ENCODE peak calls at places on chromosomes 12 and 14, in nine cellular contexts. One of them, this sample, is unnamed.

GRCh38 chr12:85468356-85469157 is 188.5 kb downstream of the ALX1 start:
- DNase-seq in NCI-H146: peak; percentile 79
- DNase-seq in lower lobe of right lung: peak; percentile 51
- DNase-seq in iPS-NIHi11: peak; percentile 56
- DNase-seq in progenitor cell of endocrine pancreas: no peak
- DNase-seq in breast epithelium: peak; percentile 20
- DNase-seq in NCI-H1436 treated with DMSO at 0.1 percent for 48 hours: no peak
- DNase-seq in memory B cell: no peak
- DNase-seq in neural crest cell: peak; percentile 50
- DNase-seq in this sample: peak; percentile 22

GRCh38 chr12:27524839-27525238 is 833 bp downstream of the PPFIBP1 start:
- DNase-seq in memory B cell: no peak
- DNase-seq in progenitor cell of endocrine pancreas: no peak
- DNase-seq in neural crest cell: no peak
- DNase-seq in lower lobe of right lung: no peak
- DNase-seq in iPS-NIHi11: no peak
- DNase-seq in NCI-H1436 treated with DMSO at 0.1 percent for 48 hours: no peak
- DNase-seq in NCI-H146: peak; percentile 21
- DNase-seq in breast epithelium: peak; percentile 25
- DNase-seq in this sample: no peak

GRCh38 chr14:70515796-70516195 is 19.0 kb downstream of the ADAM20 start:
- DNase-seq in breast epithelium: no peak
- DNase-seq in memory B cell: no peak
- DNase-seq in NCI-H1436 treated with DMSO at 0.1 percent for 48 hours: no peak
- DNase-seq in iPS-NIHi11: no peak
- DNase-seq in progenitor cell of endocrine pancreas: no peak
- DNase-seq in neural crest cell: no peak
- DNase-seq in lower lobe of right lung: no peak
- DNase-seq in NCI-H146: no peak
- DNase-seq in this sample: no peak

GRCh38 chr14:81427348-81428058 is 27.4 kb upstream of the STON2 start:
- DNase-seq in NCI-H1436 treated with DMSO at 0.1 percent for 48 hours: no peak
- DNase-seq in neural crest cell: no peak
- DNase-seq in breast epithelium: no peak
- DNase-seq in iPS-NIHi11: peak; percentile 53
- DNase-seq in progenitor cell of endocrine pancreas: no peak
- DNase-seq in lower lobe of right lung: peak; percentile 48
- DNase-seq in NCI-H146: peak; percentile 49
- DNase-seq in memory B cell: no peak
- DNase-seq in this sample: no peak

GRCh38 chr14:68767248-68767645 is 25.6 kb downstream of the ZFP36L1 start:
- DNase-seq in progenitor cell of endocrine pancreas: no peak
- DNase-seq in NCI-H146: no peak
- DNase-seq in neural crest cell: no peak
- DNase-seq in lower lobe of right lung: no peak
- DNase-seq in iPS-NIHi11: no peak
- DNase-seq in NCI-H1436 treated with DMSO at 0.1 percent for 48 hours: no peak
- DNase-seq in breast epithelium: no peak
- DNase-seq in memory B cell: no peak
- DNase-seq in this sample: no peak

GRCh38 chr12:81400024-81400423 is 322.1 kb downstream of the ACSS3 start:
- DNase-seq in NCI-H146: no peak
- DNase-seq in lower lobe of right lung: no peak
- DNase-seq in iPS-NIHi11: no peak
- DNase-seq in memory B cell: no peak
- DNase-seq in NCI-H1436 treated with DMSO at 0.1 percent for 48 hours: no peak
- DNase-seq in progenitor cell of endocrine pancreas: no peak
- DNase-seq in breast epithelium: no peak
- DNase-seq in neural crest cell: no peak
- DNase-seq in this sample: no peak

GRCh38 chr14:50719911-50720759 is 52.0 kb upstream of the SAV1 start:
- DNase-seq in NCI-H146: no peak
- DNase-seq in progenitor cell of endocrine pancreas: no peak
- DNase-seq in NCI-H1436 treated with DMSO at 0.1 percent for 48 hours: no peak
- DNase-seq in lower lobe of right lung: no peak
- DNase-seq in neural crest cell: no peak
- DNase-seq in iPS-NIHi11: no peak
- DNase-seq in breast epithelium: no peak
- DNase-seq in memory B cell: no peak
- DNase-seq in this sample: no peak

GRCh38 chr12:103833891-103834290 is 7.1 kb downstream of the NT5DC3 start:
- DNase-seq in NCI-H1436 treated with DMSO at 0.1 percent for 48 hours: no peak
- DNase-seq in lower lobe of right lung: no peak
- DNase-seq in neural crest cell: no peak
- DNase-seq in progenitor cell of endocrine pancreas: no peak
- DNase-seq in memory B cell: no peak
- DNase-seq in iPS-NIHi11: peak; percentile 40
- DNase-seq in breast epithelium: no peak
- DNase-seq in NCI-H146: peak; percentile 2
- DNase-seq in this sample: no peak

GRCh38 chr12:122081697-122082221 is 3.2 kb downstream of the MLXIP start:
- DNase-seq in NCI-H146: no peak
- DNase-seq in iPS-NIHi11: no peak
- DNase-seq in neural crest cell: no peak
- DNase-seq in breast epithelium: no peak
- DNase-seq in memory B cell: no peak
- DNase-seq in lower lobe of right lung: no peak
- DNase-seq in NCI-H1436 treated with DMSO at 0.1 percent for 48 hours: no peak
- DNase-seq in progenitor cell of endocrine pancreas: no peak
- DNase-seq in this sample: no peak

GRCh38 chr14:70714055-70714550 is 72.4 kb downstream of the TTC9 start:
- DNase-seq in neural crest cell: peak; percentile 67
- DNase-seq in lower lobe of right lung: no peak
- DNase-seq in NCI-H1436 treated with DMSO at 0.1 percent for 48 hours: no peak
- DNase-seq in iPS-NIHi11: peak; percentile 59
- DNase-seq in progenitor cell of endocrine pancreas: peak; percentile 34
- DNase-seq in NCI-H146: peak; percentile 61
- DNase-seq in memory B cell: peak; percentile 59
- DNase-seq in breast epithelium: no peak
- DNase-seq in this sample: peak; percentile 68

GRCh38 chr12:51421266-51421884 is 3.3 kb upstream of the SLC4A8 start:
- DNase-seq in iPS-NIHi11: peak; percentile 73
- DNase-seq in NCI-H146: peak; percentile 80
- DNase-seq in neural crest cell: peak; percentile 59
- DNase-seq in NCI-H1436 treated with DMSO at 0.1 percent for 48 hours: no peak
- DNase-seq in lower lobe of right lung: no peak
- DNase-seq in memory B cell: no peak
- DNase-seq in progenitor cell of endocrine pancreas: peak; percentile 52
- DNase-seq in breast epithelium: peak; percentile 24
- DNase-seq in this sample: peak; percentile 12

GRCh38 chr12:23950775-23951391 is 1.4 kb upstream of the SOX5 start:
- DNase-seq in breast epithelium: no peak
- DNase-seq in iPS-NIHi11: peak; percentile 15
- DNase-seq in progenitor cell of endocrine pancreas: peak; percentile 22
- DNase-seq in NCI-H146: peak; percentile 86
- DNase-seq in NCI-H1436 treated with DMSO at 0.1 percent for 48 hours: no peak
- DNase-seq in lower lobe of right lung: no peak
- DNase-seq in neural crest cell: peak; percentile 45
- DNase-seq in memory B cell: no peak
- DNase-seq in this sample: peak; percentile 60

GRCh38 chr12:95282266-95282665 is 64.7 kb downstream of the VEZT start:
- DNase-seq in progenitor cell of endocrine pancreas: no peak
- DNase-seq in NCI-H1436 treated with DMSO at 0.1 percent for 48 hours: no peak
- DNase-seq in neural crest cell: no peak
- DNase-seq in iPS-NIHi11: no peak
- DNase-seq in NCI-H146: no peak
- DNase-seq in lower lobe of right lung: no peak
- DNase-seq in memory B cell: no peak
- DNase-seq in breast epithelium: no peak
- DNase-seq in this sample: no peak

GRCh38 chr12:77888611-77889010 is 57.9 kb downstream of the NAV3 start:
- DNase-seq in NCI-H146: no peak
- DNase-seq in NCI-H1436 treated with DMSO at 0.1 percent for 48 hours: no peak
- DNase-seq in neural crest cell: no peak
- DNase-seq in progenitor cell of endocrine pancreas: no peak
- DNase-seq in iPS-NIHi11: no peak
- DNase-seq in breast epithelium: no peak
- DNase-seq in lower lobe of right lung: no peak
- DNase-seq in memory B cell: no peak
- DNase-seq in this sample: no peak

GRCh38 chr14:21093769-21094681 is 4.4 kb downstream of the ZNF219 start:
- DNase-seq in memory B cell: no peak
- DNase-seq in neural crest cell: peak; percentile 65
- DNase-seq in lower lobe of right lung: no peak
- DNase-seq in iPS-NIHi11: no peak
- DNase-seq in NCI-H1436 treated with DMSO at 0.1 percent for 48 hours: no peak
- DNase-seq in NCI-H146: no peak
- DNase-seq in breast epithelium: no peak
- DNase-seq in progenitor cell of endocrine pancreas: no peak
- DNase-seq in this sample: peak; percentile 43

GRCh38 chr12:5912437-5913334 is 32.4 kb downstream of the ANO2 start:
- DNase-seq in lower lobe of right lung: no peak
- DNase-seq in breast epithelium: no peak
- DNase-seq in NCI-H1436 treated with DMSO at 0.1 percent for 48 hours: no peak
- DNase-seq in neural crest cell: peak; percentile 22
- DNase-seq in progenitor cell of endocrine pancreas: no peak
- DNase-seq in iPS-NIHi11: peak; percentile 78
- DNase-seq in NCI-H146: no peak
- DNase-seq in memory B cell: peak; percentile 5
- DNase-seq in this sample: no peak

GRCh38 chr12:120453977-120454376 is 7.7 kb downstream of the GATC start:
- DNase-seq in lower lobe of right lung: no peak
- DNase-seq in neural crest cell: no peak
- DNase-seq in NCI-H146: peak; percentile 10
- DNase-seq in NCI-H1436 treated with DMSO at 0.1 percent for 48 hours: no peak
- DNase-seq in iPS-NIHi11: peak; percentile 59
- DNase-seq in breast epithelium: no peak
- DNase-seq in memory B cell: no peak
- DNase-seq in progenitor cell of endocrine pancreas: no peak
- DNase-seq in this sample: no peak

GRCh38 chr14:30521899-30522736 is 36.8 kb upstream of the G2E3 start:
- DNase-seq in NCI-H146: peak; percentile 63
- DNase-seq in iPS-NIHi11: peak; percentile 26
- DNase-seq in memory B cell: no peak
- DNase-seq in lower lobe of right lung: no peak
- DNase-seq in NCI-H1436 treated with DMSO at 0.1 percent for 48 hours: peak; percentile 48
- DNase-seq in progenitor cell of endocrine pancreas: no peak
- DNase-seq in neural crest cell: no peak
- DNase-seq in breast epithelium: no peak
- DNase-seq in this sample: peak; percentile 42

GRCh38 chr14:22872833-22873520 is 1.4 kb downstream of the LRP10 start:
- DNase-seq in lower lobe of right lung: peak; percentile 40
- DNase-seq in NCI-H1436 treated with DMSO at 0.1 percent for 48 hours: no peak
- DNase-seq in neural crest cell: no peak
- DNase-seq in memory B cell: no peak
- DNase-seq in NCI-H146: no peak
- DNase-seq in progenitor cell of endocrine pancreas: no peak
- DNase-seq in breast epithelium: no peak
- DNase-seq in iPS-NIHi11: no peak
- DNase-seq in this sample: no peak

GRCh38 chr12:15581006-15581405 is 208.2 kb downstream of the EPS8 start:
- DNase-seq in breast epithelium: no peak
- DNase-seq in lower lobe of right lung: no peak
- DNase-seq in NCI-H1436 treated with DMSO at 0.1 percent for 48 hours: no peak
- DNase-seq in memory B cell: no peak
- DNase-seq in NCI-H146: no peak
- DNase-seq in progenitor cell of endocrine pancreas: no peak
- DNase-seq in neural crest cell: no peak
- DNase-seq in iPS-NIHi11: peak; percentile 23
- DNase-seq in this sample: no peak

GRCh38 chr14:66076166-66076565 is 410.0 kb upstream of the CCDC196 start:
- DNase-seq in iPS-NIHi11: no peak
- DNase-seq in NCI-H1436 treated with DMSO at 0.1 percent for 48 hours: no peak
- DNase-seq in lower lobe of right lung: no peak
- DNase-seq in progenitor cell of endocrine pancreas: no peak
- DNase-seq in NCI-H146: no peak
- DNase-seq in memory B cell: no peak
- DNase-seq in neural crest cell: no peak
- DNase-seq in breast epithelium: no peak
- DNase-seq in this sample: no peak

GRCh38 chr12:81080431-81080983 is 2.6 kb downstream of the ACSS3 start:
- DNase-seq in memory B cell: no peak
- DNase-seq in NCI-H1436 treated with DMSO at 0.1 percent for 48 hours: no peak
- DNase-seq in neural crest cell: no peak
- DNase-seq in progenitor cell of endocrine pancreas: no peak
- DNase-seq in breast epithelium: no peak
- DNase-seq in lower lobe of right lung: no peak
- DNase-seq in iPS-NIHi11: no peak
- DNase-seq in NCI-H146: no peak
- DNase-seq in this sample: no peak

GRCh38 chr14:36070056-36071043 is 106.2 kb downstream of the PTCSC3 start:
- DNase-seq in memory B cell: no peak
- DNase-seq in NCI-H146: peak; percentile 74
- DNase-seq in neural crest cell: peak; percentile 65
- DNase-seq in breast epithelium: no peak
- DNase-seq in progenitor cell of endocrine pancreas: peak; percentile 62
- DNase-seq in NCI-H1436 treated with DMSO at 0.1 percent for 48 hours: peak; percentile 21
- DNase-seq in lower lobe of right lung: peak; percentile 78
- DNase-seq in iPS-NIHi11: peak; percentile 70
- DNase-seq in this sample: peak; percentile 79

GRCh38 chr14:77804592-77804991 is 4.7 kb downstream of the ADCK1 start:
- DNase-seq in NCI-H146: peak; percentile 24
- DNase-seq in memory B cell: no peak
- DNase-seq in neural crest cell: no peak
- DNase-seq in breast epithelium: no peak
- DNase-seq in progenitor cell of endocrine pancreas: no peak
- DNase-seq in NCI-H1436 treated with DMSO at 0.1 percent for 48 hours: no peak
- DNase-seq in lower lobe of right lung: no peak
- DNase-seq in iPS-NIHi11: peak; percentile 54
- DNase-seq in this sample: no peak

GRCh38 chr14:32319368-32320049 is 9.6 kb upstream of the AKAP6 start:
- DNase-seq in breast epithelium: no peak
- DNase-seq in iPS-NIHi11: no peak
- DNase-seq in NCI-H146: no peak
- DNase-seq in progenitor cell of endocrine pancreas: no peak
- DNase-seq in neural crest cell: no peak
- DNase-seq in NCI-H1436 treated with DMSO at 0.1 percent for 48 hours: no peak
- DNase-seq in lower lobe of right lung: no peak
- DNase-seq in memory B cell: no peak
- DNase-seq in this sample: no peak

GRCh38 chr12:65082411-65082810 is 38.7 kb downstream of the WIF1 start:
- DNase-seq in neural crest cell: no peak
- DNase-seq in lower lobe of right lung: no peak
- DNase-seq in NCI-H1436 treated with DMSO at 0.1 percent for 48 hours: no peak
- DNase-seq in memory B cell: no peak
- DNase-seq in NCI-H146: no peak
- DNase-seq in breast epithelium: no peak
- DNase-seq in progenitor cell of endocrine pancreas: no peak
- DNase-seq in iPS-NIHi11: no peak
- DNase-seq in this sample: peak; percentile 40

GRCh38 chr12:127107744-127108143 is 1159.2 kb upstream of the TMEM132C start:
- DNase-seq in progenitor cell of endocrine pancreas: no peak
- DNase-seq in lower lobe of right lung: no peak
- DNase-seq in NCI-H1436 treated with DMSO at 0.1 percent for 48 hours: no peak
- DNase-seq in memory B cell: no peak
- DNase-seq in breast epithelium: no peak
- DNase-seq in NCI-H146: no peak
- DNase-seq in iPS-NIHi11: no peak
- DNase-seq in neural crest cell: no peak
- DNase-seq in this sample: no peak

GRCh38 chr12:93989913-93990312 is 158.5 kb upstream of the PLXNC1 start:
- DNase-seq in lower lobe of right lung: no peak
- DNase-seq in NCI-H146: no peak
- DNase-seq in iPS-NIHi11: no peak
- DNase-seq in NCI-H1436 treated with DMSO at 0.1 percent for 48 hours: no peak
- DNase-seq in breast epithelium: no peak
- DNase-seq in neural crest cell: no peak
- DNase-seq in memory B cell: no peak
- DNase-seq in progenitor cell of endocrine pancreas: no peak
- DNase-seq in this sample: no peak